ENCODE peak calls at places on chromosomes 3 and 15, in four cellular contexts. W is prostate gland, M is left lung, F is breast epithelium. T is an unnamed sample. For H3K4me1, the result is how much of the 10 kb centered on the place peaks cover.

GRCh38 chr3:167940241-167940640 is 155.5 kb downstream of the GOLIM4 start:
- DNase-seq in M (no peak), F (no peak), W (no peak), T (peak)

GRCh38 chr3:65672876-65673815 is 365.6 kb downstream of the MAGI1 start:
- DNase-seq in W (peak), F (no peak), M (peak), T (peak)

GRCh38 chr3:129525341-129525968 is 3.0 kb upstream of the RHO start:
- DNase-seq in W (no peak), F (no peak), M (peak), T (peak)

GRCh38 chr3:17431004-17431403 is 311.4 kb downstream of the TBC1D5 start:
- DNase-seq in W (no peak), M (no peak), F (no peak), T (peak)

GRCh38 chr3:164450276-164450905 is 627.9 kb downstream of the SI start:
- DNase-seq in W (no peak), M (no peak), F (no peak), T (no peak)

GRCh38 chr15:48759921-48760320 is 50.9 kb downstream of the CEP152 start:
- DNase-seq in M (no peak), F (no peak), W (no peak), T (no peak)

GRCh38 chr3:153599685-153600084 is 437.7 kb downstream of the RAP2B start:
- DNase-seq in M (no peak), W (no peak), F (no peak), T (no peak)

GRCh38 chr3:123765475-123766166 is 118.5 kb downstream of the MYLK start:
- DNase-seq in M (no peak), W (peak), F (no peak), T (peak)

GRCh38 chr15:68552773-68553172 is 26.0 kb upstream of the CORO2B start:
- DNase-seq in W (no peak), F (no peak), M (peak), T (no peak)

GRCh38 chr15:62895905-62896316 is 146.6 kb upstream of the TPM1 start:
- DNase-seq in M (no peak), W (no peak), F (no peak), T (no peak)

GRCh38 chr3:141952611-141953010 is 76.2 kb downstream of the ATP1B3 start:
- DNase-seq in F (no peak), M (no peak), W (no peak), T (no peak)

GRCh38 chr3:63726656-63727055 is 74.2 kb downstream of the SNTN start:
- DNase-seq in W (no peak), F (no peak), M (no peak), T (no peak)

GRCh38 chr3:65633018-65633417 is 405.7 kb downstream of the MAGI1 start:
- DNase-seq in F (no peak), M (no peak), W (no peak), T (no peak)

GRCh38 chr3:140736863-140737460 is 59.1 kb downstream of the TRIM42 start:
- DNase-seq in M (no peak), W (peak), F (no peak), T (peak)

GRCh38 chr15:95601525-95601924 is 729.0 kb upstream of the NR2F2 start:
- DNase-seq in W (no peak), M (no peak), F (no peak), T (no peak)

GRCh38 chr3:157311633-157312365 is 124.9 kb upstream of the PTX3 start:
- DNase-seq in F (no peak), M (no peak), W (no peak), T (peak)

GRCh38 chr3:46946856-46947544 is 29.5 kb downstream of the CCDC12 start:
- DNase-seq in M (peak), F (no peak), W (no peak), T (no peak)

GRCh38 chr3:39410893-39411292 is 4.4 kb downstream of the RPSA start:
- DNase-seq in F (no peak), M (no peak), W (no peak), T (no peak)

GRCh38 chr3:13673207-13673606 is 124.3 kb downstream of the FBLN2 start:
- DNase-seq in M (no peak), F (no peak), W (no peak), T (no peak)
- TF ChIP-seq CTCF in M (no peak), F (no peak), W (no peak), T (peak)

DNA sequence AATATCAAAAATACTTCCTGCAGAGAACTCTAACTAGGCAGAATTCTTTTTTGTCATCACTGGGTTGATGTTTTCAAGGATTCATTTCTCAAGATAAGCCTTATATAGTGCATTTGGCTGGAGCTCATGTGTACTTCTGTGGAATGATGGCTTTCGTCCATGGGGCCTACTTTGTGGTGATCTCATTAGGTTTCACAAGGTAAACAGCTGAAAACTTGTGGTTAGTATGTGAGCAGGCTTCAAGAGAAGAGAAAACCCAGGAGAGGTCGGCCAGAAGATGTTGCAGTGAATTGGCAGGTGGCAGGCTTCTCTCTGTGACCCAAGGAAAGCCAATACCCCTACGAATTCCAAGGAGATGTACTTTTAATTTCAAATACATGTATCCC is 121.4 kb upstream of the PHLDB2 start:
- DNase-seq in M (no peak), F (no peak), W (peak), T (peak)
- H3K4me1 ChIP-seq in M (under half), F (under half), W (under half), T (under half)

GRCh38 chr15:36601952-36602351 is 22.5 kb downstream of the CDIN1 start:
- DNase-seq in W (no peak), F (no peak), M (no peak), T (no peak)

GRCh38 chr15:36598529-36599177 is 19.2 kb downstream of the CDIN1 start:
- DNase-seq in M (no peak), F (no peak), W (no peak), T (peak)

GRCh38 chr15:36599824-36600365 is 20.5 kb downstream of the CDIN1 start:
- DNase-seq in M (no peak), F (no peak), W (no peak), T (no peak)

GRCh38 chr15:36605626-36606263 is 26.3 kb downstream of the CDIN1 start:
- DNase-seq in M (no peak), F (no peak), W (no peak), T (no peak)

DNA sequence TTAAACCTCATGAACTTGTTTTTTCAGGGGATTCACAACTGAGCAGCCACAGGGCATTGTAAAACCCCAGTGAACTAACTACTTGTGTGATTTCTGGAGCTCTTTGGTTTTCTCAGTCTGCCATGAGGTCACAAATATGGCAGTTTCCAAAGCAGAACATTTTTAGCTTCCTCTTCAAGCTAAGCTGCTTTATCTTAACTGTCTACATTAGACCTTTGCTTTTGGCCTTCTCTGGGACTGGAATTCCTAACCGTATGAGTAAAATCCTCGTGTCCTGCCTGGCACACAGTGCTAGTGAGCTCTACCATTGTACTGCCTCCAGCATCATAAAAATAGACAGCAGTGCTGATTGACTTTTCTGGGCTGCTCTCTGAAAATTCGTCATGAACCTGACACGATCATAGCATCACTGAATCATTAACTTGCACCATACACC is 22.1 kb downstream of the CDIN1 start:
- DNase-seq in M (no peak), W (no peak), F (no peak), T (peak)
- H3K27ac ChIP-seq in M (no peak), W (no peak), F (no peak), T (peak)

DNA sequence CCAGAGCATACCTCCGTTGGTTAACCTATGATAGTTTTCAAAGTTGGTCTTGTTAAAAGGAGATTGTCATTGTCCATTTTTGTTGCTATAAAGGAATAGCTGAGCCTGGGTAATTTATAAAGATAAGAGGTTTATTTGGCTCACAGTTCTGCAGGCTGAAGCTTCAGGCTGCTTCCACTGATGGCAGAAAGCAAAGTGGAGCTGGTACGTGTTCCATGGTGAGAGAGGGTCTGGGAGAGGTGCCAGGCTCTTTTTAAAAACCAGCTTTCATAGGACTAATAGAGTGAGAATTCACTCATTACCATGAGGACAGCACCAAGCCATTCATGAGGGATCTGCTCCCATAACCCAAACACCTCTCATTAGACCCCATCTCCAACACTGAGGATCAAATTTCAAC is 107.3 kb downstream of the SLMAP start:
- DNase-seq in F (no peak), W (no peak), M (no peak), T (no peak)
- TF ChIP-seq CTCF in F (no peak), W (no peak), M (no peak), T (no peak)

GRCh38 chr3:107989651-107990050 is 101.2 kb downstream of the CD47 start:
- DNase-seq in W (no peak), M (no peak), F (no peak), T (no peak)
- H3K4me1 ChIP-seq in W (under half), M (under half), F (under half), T (under half)

T was measured in cardiac muscle cell.